ENCODE peak calls at places on chromosomes 11 and 22, in six cellular contexts. Y, H, D, M, P and O are unnamed samples.

GRCh38 chr11:133366088-133366487 is 166.2 kb downstream of the OPCML start:
- DNase-seq in Y (no peak), H (no peak), D (no peak), M (no peak), P (no peak), O (no peak)

GRCh38 chr22:19290400-19291217 is 910 bp downstream of the CLTCL1 start:
- DNase-seq in Y (no peak), H (no peak), D (no peak), M (peak; percentile 65), P (no peak), O (peak; percentile 63)

GRCh38 chr11:132357811-132358572 is 987.6 kb downstream of the NTM start:
- DNase-seq in Y (no peak), H (no peak), D (no peak), M (no peak), P (no peak), O (no peak)

GRCh38 chr11:116725434-116726221 is 47.2 kb downstream of the BUD13 start:
- DNase-seq in Y (no peak), H (peak; percentile 27), D (no peak), M (peak; percentile 51), P (no peak), O (peak; percentile 74)

GRCh38 chr11:36233226-36233625 is 56.0 kb downstream of the COMMD9 start:
- DNase-seq in Y (no peak), H (peak; percentile 34), D (no peak), M (no peak), P (no peak), O (no peak)

GRCh38 chr22:44218071-44218470 is 37.3 kb downstream of the PARVG start:
- DNase-seq in Y (no peak), H (no peak), D (no peak), M (no peak), P (no peak), O (no peak)

GRCh38 chr11:67280341-67280790 is 8.7 kb upstream of the ANKRD13D start:
- DNase-seq in Y (no peak), H (no peak), D (no peak), M (no peak), P (no peak), O (no peak)

GRCh38 chr22:46057762-46058420 is 80.9 kb upstream of the WNT7B start:
- DNase-seq in Y (peak; percentile 22), H (no peak), D (peak; percentile 63), M (no peak), P (no peak), O (no peak)

GRCh38 chr11:63490551-63491239 is at the start of gene PLAAT5:
- DNase-seq in Y (no peak), H (no peak), D (no peak), M (peak; percentile 80), P (no peak), O (peak; percentile 83)

GRCh38 chr11:63599211-63600122 is 14.8 kb downstream of the PLAAT3 start:
- DNase-seq in Y (no peak), H (peak; percentile 53), D (peak; percentile 26), M (no peak), P (no peak), O (peak; percentile 76)

GRCh38 chr11:70511345-70511744 is 113.0 kb downstream of the CTTN start:
- DNase-seq in Y (no peak), H (no peak), D (no peak), M (no peak), P (no peak), O (peak; percentile 80)

GRCh38 chr22:17968126-17968525 is 56.2 kb downstream of the MICAL3 start:
- DNase-seq in Y (peak; percentile 79), H (no peak), D (no peak), M (no peak), P (peak; percentile 74), O (no peak)

GRCh38 chr22:47446821-47447810 is 684.7 kb downstream of the TBC1D22A start:
- DNase-seq in Y (no peak), H (no peak), D (no peak), M (no peak), P (no peak), O (no peak)